ENCODE peak calls at places on chromosomes 16 and 17, in six cellular contexts. J is SK-N-SH, Z is transverse colon, V is stomach, L is A549, F is GM12878. T is an unnamed sample.

GRCh38 chr16:55389426-55390073 is 65.5 kb downstream of the IRX6 start:
- DNase-seq in F (no peak), J (no peak), L (no peak), Z (no peak), V (no peak), T (peak; percentile 88)

GRCh38 chr16:705748-706188 is at the start of gene FBXL16:
- DNase-seq in L (no peak), F (no peak), Z (no peak), J (peak; percentile 98), V (no peak), T (no peak)

GRCh38 chr16:660459-661183 is 7.3 kb upstream of the RHOT2 start:
- DNase-seq in L (peak; percentile 70), V (peak; percentile 97), Z (peak; percentile 91), F (peak; percentile 37), J (peak; percentile 98), T (peak; percentile 94)

GRCh38 chr16:9033125-9033830 is 58.2 kb upstream of the HAPSTR1 start:
- DNase-seq in J (peak; percentile 57), Z (peak; percentile 59), L (peak; percentile 81), V (peak; percentile 64), F (no peak), T (no peak)

GRCh38 chr16:86975445-86975844 is 341.7 kb downstream of the C16orf95 start:
- DNase-seq in L (peak; percentile 64), V (no peak), F (no peak), Z (no peak), J (peak; percentile 48), T (no peak)

GRCh38 chr17:81470270-81470943 is 42.2 kb downstream of the ACTG1 start:
- DNase-seq in J (no peak), V (no peak), L (no peak), Z (no peak), F (no peak), T (no peak)

GRCh38 chr17:50935201-50936124 is 69.3 kb upstream of the TOB1 start:
- DNase-seq in V (peak; percentile 94), Z (peak; percentile 59), L (peak; percentile 97), J (no peak), F (no peak), T (peak; percentile 80)

GRCh38 chr17:50259484-50260324 is 14.6 kb upstream of the TMEM92 start:
- DNase-seq in Z (no peak), F (no peak), V (no peak), L (no peak), J (peak; percentile 39), T (peak; percentile 46)

GRCh38 chr17:30924341-30924740 is 2.6 kb downstream of the ADAP2 start:
- DNase-seq in J (no peak), F (no peak), L (no peak), Z (no peak), V (no peak), T (no peak)

GRCh38 chr17:77790143-77790829 is 168.2 kb upstream of the TNRC6C start:
- DNase-seq in L (no peak), V (no peak), Z (no peak), F (no peak), J (no peak), T (no peak)

GRCh38 chr17:2058521-2059124 is 3.7 kb downstream of the HIC1 start:
- DNase-seq in V (peak; percentile 88), L (peak; percentile 79), F (no peak), Z (peak; percentile 89), J (no peak), T (peak; percentile 94)

GRCh38 chr16:31357324-31358156 is 2.6 kb downstream of the ITGAX start:
- DNase-seq in L (no peak), J (peak; percentile 14), F (no peak), Z (no peak), V (no peak), T (no peak)

GRCh38 chr17:45835481-45835880 is 9.2 kb upstream of the SPPL2C start:
- DNase-seq in Z (no peak), F (no peak), J (no peak), L (no peak), V (no peak), T (no peak)

GRCh38 chr16:30368122-30368791 is 2.0 kb downstream of the TBC1D10B start:
- DNase-seq in F (no peak), Z (no peak), J (no peak), V (no peak), L (no peak), T (peak; percentile 76)

GRCh38 chr16:69397821-69398521 is 12.2 kb upstream of the TERF2 start:
- DNase-seq in J (peak; percentile 61), L (peak; percentile 79), F (peak; percentile 19), Z (no peak), V (no peak), T (peak; percentile 29)

GRCh38 chr16:8756755-8757154 is 40.7 kb downstream of the TMEM186 start:
- DNase-seq in V (no peak), L (no peak), Z (no peak), F (no peak), J (no peak), T (no peak)

GRCh38 chr16:76577003-76577402 is 299.8 kb downstream of the CNTNAP4 start:
- DNase-seq in L (no peak), Z (no peak), J (no peak), F (peak; percentile 61), V (no peak), T (no peak)

DNA sequence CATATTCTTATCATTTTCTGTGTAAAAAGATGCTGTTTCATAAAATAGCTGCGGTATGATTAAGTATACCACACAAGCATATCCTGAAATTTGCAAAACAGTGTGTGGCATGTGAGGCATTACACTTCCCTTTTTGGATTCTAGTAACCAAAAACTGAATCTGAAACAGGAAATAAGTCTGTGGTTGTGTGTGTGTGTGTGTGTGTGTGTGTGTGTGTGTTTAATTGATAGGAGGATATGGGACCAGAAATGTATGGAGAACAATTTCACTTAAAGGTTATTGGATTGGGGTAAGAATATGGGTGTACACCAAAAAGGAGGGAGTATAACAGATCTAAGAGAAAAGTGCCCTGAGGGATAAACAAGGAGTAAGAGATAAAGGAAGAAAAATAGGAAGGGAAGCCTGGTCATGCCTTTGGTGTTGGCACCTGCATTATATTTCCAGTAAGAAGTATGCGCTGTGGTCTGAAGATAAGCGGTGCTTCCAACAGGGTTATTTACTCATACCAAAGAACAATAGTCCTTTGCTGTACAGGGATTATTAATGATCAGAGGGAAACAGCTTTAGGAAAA is 4.0 kb downstream of the LYRM1 start:
- DNase-seq in F (peak; percentile 49), Z (no peak), L (no peak), V (peak; percentile 30), J (no peak), T (peak; percentile 38)
- H3K27ac ChIP-seq in F (no peak overlapping the region), Z (peak overlapping the region; percentile 97), L (peak overlapping the region; percentile 77), V (peak overlapping the region; percentile 99), J (peak overlapping the region; percentile 85), T (peak overlapping the region; percentile 95)

DNA sequence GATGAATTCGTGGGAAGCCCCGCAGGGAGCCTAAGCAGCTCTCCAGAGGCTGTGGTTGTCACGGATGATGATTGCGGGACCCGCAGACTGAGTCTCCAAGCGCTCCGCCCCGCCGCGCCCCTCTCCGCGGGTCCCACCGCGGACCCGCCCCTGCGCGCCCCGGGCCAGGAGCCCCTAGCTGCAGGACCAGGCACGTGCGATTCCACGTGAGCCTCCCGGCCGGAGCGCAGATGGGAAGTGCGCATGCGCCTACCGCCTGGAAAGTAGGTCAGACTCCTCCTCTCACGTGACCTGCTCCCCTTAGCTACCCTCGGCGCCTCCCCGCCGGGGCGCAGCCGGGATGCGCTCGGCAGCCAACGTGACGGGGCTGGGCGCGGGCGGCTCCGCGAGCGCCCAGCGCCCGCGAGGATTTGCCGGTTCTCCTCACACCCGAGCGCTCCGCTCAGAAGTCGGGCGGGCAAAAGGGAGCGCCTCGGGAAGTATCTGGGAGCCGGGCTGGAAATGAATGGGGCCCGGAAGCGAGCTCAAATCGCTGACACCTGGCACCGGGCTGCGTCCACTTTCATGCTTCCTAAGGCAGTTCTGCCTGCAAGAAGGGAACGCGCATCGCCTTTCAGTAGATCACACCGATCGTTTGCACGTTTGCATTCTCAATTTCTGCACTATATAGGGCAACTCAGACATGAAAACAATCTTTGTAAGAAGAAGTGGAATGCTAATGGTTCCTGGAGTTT is 26.4 kb upstream of the HLF start:
- DNase-seq in F (peak; percentile 59), J (peak; percentile 100), V (peak; percentile 92), Z (peak; percentile 93), L (peak; percentile 99), T (peak; percentile 88)
- TF ChIP-seq EP300 in F (no peak), J (no peak), V (peak; percentile 33), Z (no peak), L (no peak), T (peak; percentile 41)

GRCh38 chr17:17114592-17115225 is 72.5 kb downstream of the MPRIP start:
- DNase-seq in Z (no peak), V (no peak), F (no peak), J (no peak), L (no peak), T (no peak)

GRCh38 chr17:17110520-17110919 is 68.3 kb downstream of the MPRIP start:
- DNase-seq in Z (no peak), L (no peak), J (no peak), F (no peak), V (no peak), T (no peak)

GRCh38 chr17:17111401-17112393 is 69.4 kb downstream of the MPRIP start:
- DNase-seq in Z (no peak), J (no peak), V (no peak), L (no peak), F (no peak), T (no peak)

GRCh38 chr17:17109896-17110295 is 67.6 kb downstream of the MPRIP start:
- DNase-seq in F (no peak), L (no peak), Z (peak; percentile 87), V (peak; percentile 65), J (no peak), T (peak; percentile 91)

GRCh38 chr17:17112628-17113200 is 70.5 kb downstream of the MPRIP start:
- DNase-seq in V (no peak), Z (no peak), L (no peak), F (no peak), J (no peak), T (no peak)
- H3K4me1 ChIP-seq in V (peaks cover 81% of the 10 kb centered on the region), Z (peaks cover 30% of the 10 kb centered on the region), L (peaks cover 87% of the 10 kb centered on the region), F (peaks cover 11% of the 10 kb centered on the region), J (peaks cover 42% of the 10 kb centered on the region), T (peaks cover 81% of the 10 kb centered on the region)

GRCh38 chr17:40460585-40460975 is 17.3 kb downstream of the IGFBP4 start:
- DNase-seq in L (no peak), F (no peak), V (no peak), J (peak; percentile 78), Z (no peak), T (no peak)

GRCh38 chr17:40462343-40463121 is 19.3 kb downstream of the IGFBP4 start:
- DNase-seq in F (no peak), L (no peak), Z (no peak), V (no peak), J (peak; percentile 61), T (no peak)

GRCh38 chr17:40463122-40463550 is 19.9 kb downstream of the IGFBP4 start:
- DNase-seq in V (no peak), L (no peak), J (no peak), Z (no peak), F (no peak), T (no peak)

GRCh38 chr17:40461036-40461721 is 17.9 kb downstream of the IGFBP4 start:
- DNase-seq in J (no peak), Z (no peak), F (no peak), L (no peak), V (no peak), T (no peak)

GRCh38 chr17:40461774-40462342 is 18.6 kb downstream of the IGFBP4 start:
- DNase-seq in F (no peak), J (peak; percentile 74), V (no peak), L (no peak), Z (no peak), T (no peak)
- H3K27ac ChIP-seq in F (no peak overlapping the region), J (no peak overlapping the region), V (peak overlapping the region; percentile 57), L (peak overlapping the region; percentile 90), Z (peak overlapping the region; percentile 70), T (peak overlapping the region; percentile 24)

GRCh38 chr17:8151641-8152111 is 528 bp downstream of the PER1 start:
- DNase-seq in Z (peak; percentile 91), V (peak; percentile 90), J (no peak), L (no peak), F (no peak), T (peak; percentile 88)
- TF ChIP-seq EP300 in Z (peak; percentile 99), V (peak; percentile 99), J (no peak), L (no peak), F (no peak), T (peak; percentile 98)

T was measured in upper lobe of left lung.